ENCODE peak calls at places on chromosomes 16 and 17, in six cellular contexts. W is ELR; Z is NCI-H1105; M is NCI-H2171 treated with DMSO at 0.1 percent for 48 hours; R is CD4-positive, CD25-positive, alpha-beta regulatory T cell; T is GM12864. E is an unnamed sample.

GRCh38 chr16:50534091-50534490 is 14.1 kb upstream of the NKD1 start:
- DNase-seq in R (no peak), M (no peak), T (no peak), W (no peak), Z (no peak), E (no peak)

GRCh38 chr16:14658063-14658462 is 25.3 kb downstream of the BFAR start:
- DNase-seq in M (no peak), Z (no peak), W (no peak), T (peak; percentile 56), R (peak; percentile 6), E (no peak)

GRCh38 chr17:82835766-82836512 is 3.9 kb downstream of the ZNF750 start:
- DNase-seq in T (no peak), R (no peak), W (no peak), Z (peak; percentile 26), M (peak; percentile 90), E (no peak)

GRCh38 chr17:17147821-17148220 is 58.3 kb downstream of the PLD6 start:
- DNase-seq in Z (no peak), W (no peak), M (no peak), T (no peak), R (no peak), E (no peak)

GRCh38 chr16:85170066-85171003 is 58.1 kb upstream of the CIBAR2 start:
- DNase-seq in R (no peak), W (peak; percentile 28), Z (no peak), T (no peak), M (no peak), E (no peak)

GRCh38 chr16:87492721-87493554 is at the start of gene ZCCHC14:
- DNase-seq in M (peak; percentile 95), R (peak; percentile 99), T (peak; percentile 64), W (peak; percentile 99), Z (peak; percentile 93), E (peak; percentile 91)

GRCh38 chr17:82598256-82599011 is 49.8 kb downstream of the WDR45B start:
- DNase-seq in T (no peak), M (no peak), R (no peak), Z (no peak), W (peak; percentile 60), E (no peak)

GRCh38 chr17:31565652-31566051 is 174.2 kb downstream of the RAB11FIP4 start:
- DNase-seq in T (no peak), W (no peak), Z (no peak), R (no peak), M (no peak), E (no peak)

GRCh38 chr17:72240333-72240732 is 119.5 kb downstream of the SOX9 start:
- DNase-seq in Z (no peak), T (no peak), W (no peak), M (no peak), R (no peak), E (no peak)

GRCh38 chr16:25135239-25135878 is 23.8 kb downstream of the LCMT1 start:
- DNase-seq in W (peak; percentile 75), T (no peak), M (peak; percentile 78), R (no peak), Z (no peak), E (peak; percentile 79)

GRCh38 chr16:6428861-6429260 is 903.8 kb upstream of the RBFOX1 start:
- DNase-seq in Z (no peak), M (no peak), W (no peak), T (no peak), R (no peak), E (no peak)

GRCh38 chr17:79936661-79937434 is 97.6 kb upstream of the CBX4 start:
- DNase-seq in W (no peak), R (no peak), T (no peak), Z (no peak), M (peak; percentile 62), E (no peak)

GRCh38 chr17:16994626-16995025 is 22.7 kb upstream of the TNFRSF13B start:
- DNase-seq in Z (no peak), T (no peak), M (no peak), R (no peak), W (no peak), E (no peak)

GRCh38 chr16:52372313-52372712 is 174.6 kb downstream of the TOX3 start:
- DNase-seq in T (no peak), W (no peak), M (no peak), R (no peak), Z (no peak), E (no peak)

GRCh38 chr16:27365142-27366089 is 36.6 kb upstream of the IL21R start:
- DNase-seq in Z (no peak), R (no peak), W (peak; percentile 92), T (no peak), M (no peak), E (no peak)

GRCh38 chr17:78313735-78314648 is 45.9 kb downstream of the SOCS3 start:
- DNase-seq in T (no peak), W (peak; percentile 83), Z (peak; percentile 36), R (peak; percentile 62), M (peak; percentile 87), E (peak; percentile 95)

GRCh38 chr17:81823800-81824550 is 9.1 kb downstream of the MCRIP1 start:
- DNase-seq in W (no peak), Z (no peak), M (no peak), T (no peak), R (no peak), E (no peak)

GRCh38 chr17:76385892-76386786 is 1.7 kb downstream of the SPHK1 start:
- DNase-seq in Z (peak; percentile 41), W (peak; percentile 93), R (peak; percentile 78), T (no peak), M (peak; percentile 76), E (peak; percentile 53)

GRCh38 chr17:57531648-57532486 is 213.2 kb downstream of the CCDC182 start:
- DNase-seq in R (no peak), T (no peak), M (no peak), Z (no peak), W (no peak), E (no peak)

GRCh38 chr16:89031715-89032659 is 55.0 kb upstream of the CBFA2T3 start:
- DNase-seq in R (peak; percentile 54), T (peak; percentile 60), M (no peak), W (no peak), Z (no peak), E (no peak)

GRCh38 chr17:37483311-37484039 is 6.2 kb upstream of the DUSP14 start:
- DNase-seq in T (no peak), W (peak; percentile 83), R (no peak), M (peak; percentile 97), Z (no peak), E (no peak)

GRCh38 chr16:72677662-72678447 is 370.1 kb downstream of the ZFHX3 start:
- DNase-seq in Z (no peak), R (no peak), T (no peak), M (no peak), W (peak; percentile 82), E (no peak)

GRCh38 chr17:35087731-35088646 is 24.5 kb upstream of the RFFL start:
- DNase-seq in Z (no peak), M (no peak), W (peak; percentile 66), T (no peak), R (peak; percentile 39), E (peak; percentile 35)

GRCh38 chr17:1643999-1644492 is 1.5 kb downstream of the SCARF1 start:
- DNase-seq in T (no peak), R (no peak), M (no peak), W (peak; percentile 56), Z (no peak), E (no peak)

GRCh38 chr17:43216369-43216761 is 4.7 kb downstream of the TMEM106A start:
- DNase-seq in T (no peak), Z (no peak), M (no peak), W (no peak), R (no peak), E (no peak)

GRCh38 chr17:5584971-5585794 is 874 bp upstream of the NLRP1 start:
- DNase-seq in R (no peak), Z (no peak), M (no peak), T (no peak), W (peak; percentile 89), E (no peak)

GRCh38 chr16:27892879-27893278 is 170.6 kb downstream of the GSG1L start:
- DNase-seq in T (no peak), M (no peak), Z (no peak), W (no peak), R (no peak), E (no peak)

GRCh38 chr16:56989988-56990387 is 631 bp downstream of the NLRC5 start:
- DNase-seq in R (no peak), M (no peak), W (no peak), Z (no peak), T (no peak), E (no peak)

GRCh38 chr16:85486256-85486915 is 126.7 kb upstream of the GSE1 start:
- DNase-seq in W (no peak), M (peak; percentile 55), Z (peak; percentile 39), T (no peak), R (no peak), E (no peak)

GRCh38 chr16:7221157-7221556 is 111.5 kb upstream of the RBFOX1 start:
- DNase-seq in T (no peak), W (no peak), Z (no peak), M (no peak), R (no peak), E (no peak)

GRCh38 chr17:79761894-79762570 is 15.9 kb upstream of the CBX2 start:
- DNase-seq in Z (no peak), R (no peak), M (peak; percentile 81), W (no peak), T (no peak), E (no peak)

GRCh38 chr17:29051731-29052130 is 8.8 kb downstream of the PIPOX start:
- DNase-seq in W (no peak), Z (no peak), T (no peak), M (no peak), R (no peak), E (no peak)

GRCh38 chr17:76405967-76406647 is 21.7 kb downstream of the SPHK1 start:
- DNase-seq in W (no peak), T (no peak), Z (peak; percentile 85), R (no peak), M (peak; percentile 87), E (peak; percentile 87)

GRCh38 chr16:88881675-88882357 is 15.4 kb upstream of the PABPN1L start:
- DNase-seq in R (no peak), T (no peak), M (no peak), Z (no peak), W (no peak), E (no peak)

E was measured in NCI-H774.